ENCODE peak calls at places on chromosomes 11 and 22, in four cellular contexts. X, P, A and V are unnamed samples.

GRCh38 chr11:80280737-80281136 is 839.9 kb upstream of the TENM4 start:
- DNase-seq in A (no peak), X (no peak), P (no peak), V (no peak)

GRCh38 chr11:124869331-124869730 is 4.1 kb downstream of the ROBO3 start:
- DNase-seq in A (no peak), P (no peak), X (no peak), V (no peak)

GRCh38 chr11:112219476-112220232 is 6.6 kb upstream of the PTS start:
- DNase-seq in A (peak), P (no peak), X (no peak), V (no peak)

GRCh38 chr11:117316197-117316961 is at the start of gene BACE1:
- DNase-seq in X (peak), P (peak), A (peak), V (peak)

GRCh38 chr11:20501971-20502370 is 97.4 kb upstream of the SLC6A5 start:
- DNase-seq in A (peak), X (no peak), P (no peak), V (no peak)

GRCh38 chr11:57567210-57567511 is 311 bp downstream of the UBE2L6 start:
- DNase-seq in P (no peak), A (no peak), X (no peak), V (no peak)

GRCh38 chr11:71294846-71295600 is 42.6 kb upstream of the SHANK2 start:
- DNase-seq in P (no peak), X (no peak), A (no peak), V (no peak)

GRCh38 chr22:34645375-34645774 is 420.6 kb upstream of the ISX start:
- DNase-seq in P (no peak), A (no peak), X (no peak), V (no peak)

GRCh38 chr22:19687561-19688300 is 26.6 kb upstream of the SEPTIN5 start:
- DNase-seq in P (no peak), X (no peak), A (no peak), V (peak)

GRCh38 chr11:6455070-6455469 is 14.3 kb upstream of the HPX start:
- DNase-seq in A (no peak), X (no peak), P (no peak), V (no peak)

GRCh38 chr11:72439455-72439854 is 5.1 kb upstream of the CLPB start:
- DNase-seq in P (no peak), A (peak), X (no peak), V (no peak)

GRCh38 chr11:95392644-95393043 is 161.6 kb upstream of the SESN3 start:
- DNase-seq in P (no peak), A (no peak), X (no peak), V (no peak)

GRCh38 chr11:47257518-47258316 is at the start of gene NR1H3:
- DNase-seq in A (peak), X (peak), P (no peak), V (peak)

GRCh38 chr11:88474655-88475054 is 137.1 kb upstream of the CTSC start:
- DNase-seq in P (no peak), A (no peak), X (no peak), V (no peak)

GRCh38 chr11:109364851-109365250 is 57.1 kb upstream of the C11orf87 start:
- DNase-seq in A (no peak), X (no peak), P (no peak), V (no peak)

GRCh38 chr11:100739636-100740035 is 52.5 kb downstream of the ARHGAP42 start:
- DNase-seq in X (peak), P (no peak), A (peak), V (no peak)

DNA sequence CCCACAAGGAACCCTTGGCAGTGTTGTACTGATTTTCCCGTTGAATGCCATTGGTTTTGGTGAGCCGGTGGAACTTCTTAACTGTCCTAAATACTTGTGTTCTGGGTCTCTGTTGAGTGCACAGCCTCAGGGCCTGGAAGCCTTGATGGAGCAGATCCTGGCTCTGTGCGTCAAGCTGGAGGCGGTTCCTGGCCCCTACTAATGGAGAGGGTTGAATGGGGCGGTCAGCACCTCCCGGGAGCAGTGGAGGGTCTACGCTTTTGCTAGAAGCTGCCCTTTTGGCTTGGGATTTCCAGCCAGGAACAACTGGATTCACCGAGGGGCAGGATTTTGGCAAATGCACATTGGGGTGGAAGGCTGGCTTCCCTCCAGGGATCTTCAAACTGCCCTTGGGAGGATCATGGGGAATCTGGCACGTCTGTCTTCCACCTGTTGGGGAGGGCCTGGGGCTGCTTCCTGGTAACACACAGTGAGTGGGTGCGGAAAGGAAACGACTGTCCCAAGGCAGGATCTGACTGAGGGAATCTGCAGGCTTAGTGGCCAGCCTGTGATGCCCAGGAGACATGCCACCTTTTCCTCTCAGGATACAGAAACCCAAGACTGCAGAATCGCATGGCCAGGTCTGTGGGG is 6.9 kb upstream of the OSBPL5 start:
- DNase-seq in A (no peak), P (no peak), X (no peak), V (peak)
- H3K27ac ChIP-seq in A (no peak), P (no peak), X (no peak), V (no peak)

GRCh38 chr11:12218909-12219308 is 108.5 kb downstream of the MICAL2 start:
- DNase-seq in A (no peak), P (no peak), X (no peak), V (no peak)
- H3K27ac ChIP-seq in A (no peak), P (peak), X (no peak), V (peak)

GRCh38 chr11:67202045-67202444 is 64.2 kb upstream of the GRK2 start:
- DNase-seq in P (no peak), X (no peak), A (no peak), V (no peak)
- H3K27ac ChIP-seq in P (no peak), X (no peak), A (no peak), V (no peak)

DNA sequence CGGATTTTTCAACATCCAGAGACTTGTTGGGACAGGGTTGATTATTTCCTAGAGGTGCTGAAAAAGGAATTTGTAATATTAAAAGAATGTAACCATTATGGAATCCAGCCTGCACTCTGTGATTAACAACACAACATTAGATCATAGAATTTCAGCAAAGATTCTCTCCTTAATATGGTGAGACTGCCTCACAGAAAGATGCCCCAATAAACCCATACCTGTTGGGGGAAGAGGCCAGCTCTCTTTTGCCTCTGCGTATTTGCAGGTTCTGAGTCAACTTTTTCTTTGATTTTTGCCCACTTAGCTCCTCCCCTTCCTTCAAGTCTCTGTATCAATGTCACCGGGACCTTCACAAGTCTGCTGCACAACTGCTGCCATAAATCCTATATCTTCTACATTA is 12.4 kb upstream of the MTMR3 start:
- DNase-seq in X (no peak), A (peak), P (no peak), V (no peak)
- H3K27ac ChIP-seq in X (no peak), A (no peak), P (no peak), V (no peak)

GRCh38 chr11:64007160-64007628 is 21.0 kb downstream of the OTUB1 start:
- DNase-seq in A (peak), P (no peak), X (no peak), V (no peak)
- H3K27ac ChIP-seq in A (no peak), P (no peak), X (no peak), V (peak)

GRCh38 chr11:10374386-10374785 is 69.5 kb downstream of the ADM start:
- DNase-seq in X (no peak), A (no peak), P (no peak), V (no peak)

GRCh38 chr11:10373929-10374328 is 69.1 kb downstream of the ADM start:
- DNase-seq in P (no peak), A (no peak), X (no peak), V (no peak)

GRCh38 chr11:10377182-10377581 is 72.3 kb downstream of the ADM start:
- DNase-seq in X (no peak), A (no peak), P (no peak), V (no peak)

GRCh38 chr11:10376061-10376460 is 71.2 kb downstream of the ADM start:
- DNase-seq in X (no peak), P (no peak), A (peak), V (no peak)

GRCh38 chr11:10375280-10376048 is 70.6 kb downstream of the ADM start:
- DNase-seq in A (peak), X (no peak), P (no peak), V (no peak)
- H3K27ac ChIP-seq in A (peak), X (no peak), P (no peak), V (no peak)

DNA sequence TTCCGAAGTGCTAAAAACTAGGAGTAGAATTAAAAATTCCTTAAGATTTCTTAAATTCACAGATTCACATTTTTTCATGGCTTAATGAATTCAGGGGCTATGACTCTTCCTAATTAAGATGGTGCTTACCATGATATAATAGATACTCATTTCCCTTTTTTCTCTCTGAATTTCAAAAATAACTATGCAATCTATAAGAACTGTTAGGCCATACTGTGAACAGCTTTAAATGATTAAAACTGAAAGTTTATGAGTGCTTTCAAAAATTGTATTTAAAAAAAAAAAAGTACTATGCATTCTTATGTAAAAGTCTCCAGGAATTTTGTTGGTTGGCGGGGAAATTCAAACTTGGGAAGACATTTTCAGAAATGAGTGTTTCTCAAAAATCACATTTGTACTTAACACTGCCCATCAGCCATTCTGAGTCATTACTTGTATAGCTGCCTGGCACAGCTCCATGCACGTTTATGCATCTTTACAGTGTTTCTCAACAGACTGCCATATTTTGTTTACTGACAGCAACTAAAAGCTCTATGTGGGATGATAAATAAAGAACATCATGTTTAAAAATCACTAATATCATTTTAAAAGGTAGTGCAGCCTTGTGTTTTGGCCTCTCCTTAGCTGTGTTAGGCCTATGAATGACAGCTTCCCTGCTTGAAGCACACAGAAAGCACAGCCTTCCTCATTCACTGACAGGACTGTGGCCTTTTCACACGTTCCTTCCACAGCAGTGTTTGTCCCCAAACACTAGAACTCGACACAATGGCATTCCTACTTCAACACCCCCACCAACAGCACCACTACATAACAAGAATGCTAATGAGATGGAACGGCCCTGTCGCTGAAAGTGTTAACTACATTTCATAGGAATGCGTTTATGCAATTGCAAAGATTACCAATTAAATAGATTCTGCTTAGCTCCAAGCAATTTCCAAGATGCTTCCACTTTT is 131.4 kb downstream of the DCDC1 start:
- DNase-seq in X (no peak), P (no peak), A (peak), V (no peak)
- H3K27ac ChIP-seq in X (no peak), P (no peak), A (no peak), V (no peak)

GRCh38 chr11:78158987-78159662 is 19.7 kb upstream of the ALG8 start:
- DNase-seq in P (no peak), A (no peak), X (no peak), V (no peak)
- H3K27ac ChIP-seq in P (peak), A (no peak), X (no peak), V (peak)

GRCh38 chr11:12376259-12376971 is 956 bp upstream of the PARVA start:
- DNase-seq in A (peak), P (no peak), X (no peak), V (no peak)
- H3K27ac ChIP-seq in A (peak), P (peak), X (peak), V (peak)